ENCODE peak calls at places on chromosomes 11 and 22, in four cellular contexts. O is H9, X is IMR-90, Q is H1. T is an unnamed sample.

GRCh38 chr11:67118059-67118766 is 850 bp upstream of the KDM2A start:
- DNase-seq in O (peak; percentile 61), X (no peak), Q (peak; percentile 84), T (peak; percentile 57)

GRCh38 chr22:29706493-29706892 is 13.3 kb upstream of the CABP7 start:
- DNase-seq in O (peak; percentile 79), X (no peak), Q (no peak), T (peak; percentile 41)

GRCh38 chr11:75313457-75314272 is 37.8 kb downstream of the ARRB1 start:
- DNase-seq in O (no peak), X (peak; percentile 81), Q (no peak), T (peak; percentile 65)

GRCh38 chr22:22691716-22692701 is 47.6 kb downstream of the GGTLC2 start:
- DNase-seq in O (no peak), X (no peak), Q (no peak), T (no peak)

GRCh38 chr11:102448869-102449224 is 3.7 kb downstream of the TMEM123 start:
- DNase-seq in O (no peak), X (no peak), Q (no peak), T (no peak)

GRCh38 chr11:25776238-25776637 is 555.7 kb upstream of the ANO3 start:
- DNase-seq in O (no peak), X (no peak), Q (no peak), T (no peak)

GRCh38 chr11:68200639-68201038 is 12.5 kb downstream of the KMT5B start:
- DNase-seq in O (no peak), X (peak; percentile 81), Q (no peak), T (peak; percentile 21)

GRCh38 chr11:71527576-71528210 is 626 bp downstream of the KRTAP5-7 start:
- DNase-seq in O (no peak), X (no peak), Q (peak; percentile 30), T (no peak)

GRCh38 chr11:2534957-2535672 is 90.3 kb downstream of the KCNQ1 start:
- DNase-seq in O (no peak), X (no peak), Q (no peak), T (no peak)

GRCh38 chr11:45318516-45318915 is 32.4 kb upstream of the SYT13 start:
- DNase-seq in O (no peak), X (no peak), Q (no peak), T (no peak)

GRCh38 chr11:31636983-31637382 is 127.4 kb downstream of the ELP4 start:
- DNase-seq in O (no peak), X (no peak), Q (no peak), T (no peak)

GRCh38 chr22:20429254-20430100 is 8.1 kb downstream of the SCARF2 start:
- DNase-seq in O (peak; percentile 90), X (no peak), Q (peak; percentile 90), T (peak; percentile 77)

GRCh38 chr11:87421422-87421821 is 383.7 kb downstream of the TMEM135 start:
- DNase-seq in O (peak; percentile 72), X (peak; percentile 87), Q (peak; percentile 60), T (peak; percentile 94)

GRCh38 chr11:2655834-2656622 is 43.8 kb downstream of the KCNQ1OT1 start:
- DNase-seq in O (no peak), X (peak; percentile 51), Q (no peak), T (peak; percentile 23)

GRCh38 chr22:48944756-48945620 is 882.7 kb downstream of the BRD1 start:
- DNase-seq in O (peak; percentile 26), X (no peak), Q (peak; percentile 42), T (no peak)

GRCh38 chr22:44143596-44143995 is 37.1 kb upstream of the PARVG start:
- DNase-seq in O (no peak), X (no peak), Q (no peak), T (no peak)

GRCh38 chr22:44147036-44147645 is 33.6 kb upstream of the PARVG start:
- DNase-seq in O (no peak), X (no peak), Q (peak; percentile 57), T (no peak)

GRCh38 chr22:44146088-44146861 is 34.5 kb upstream of the PARVG start:
- DNase-seq in O (peak; percentile 56), X (no peak), Q (peak; percentile 72), T (peak; percentile 52)

GRCh38 chr22:44144046-44144569 is 36.6 kb upstream of the PARVG start:
- DNase-seq in O (no peak), X (no peak), Q (no peak), T (no peak)

GRCh38 chr22:44145544-44145943 is 35.2 kb upstream of the PARVG start:
- DNase-seq in O (no peak), X (no peak), Q (no peak), T (no peak)
- H4K5ac ChIP-seq in O (no peak overlapping the region), X (no peak overlapping the region), Q (peak overlapping the region; percentile 45), T (no peak overlapping the region)

GRCh38 chr22:37182949-37183245 is 5.2 kb downstream of the C1QTNF6 start:
- DNase-seq in O (no peak), X (no peak), Q (no peak), T (no peak)

GRCh38 chr22:37183432-37184379 is 4.3 kb downstream of the C1QTNF6 start:
- DNase-seq in O (no peak), X (no peak), Q (no peak), T (no peak)

GRCh38 chr22:37180531-37181231 is 7.4 kb downstream of the C1QTNF6 start:
- DNase-seq in O (no peak), X (no peak), Q (no peak), T (no peak)

GRCh38 chr22:37181681-37182080 is 6.4 kb downstream of the C1QTNF6 start:
- DNase-seq in O (no peak), X (no peak), Q (no peak), T (no peak)

DNA sequence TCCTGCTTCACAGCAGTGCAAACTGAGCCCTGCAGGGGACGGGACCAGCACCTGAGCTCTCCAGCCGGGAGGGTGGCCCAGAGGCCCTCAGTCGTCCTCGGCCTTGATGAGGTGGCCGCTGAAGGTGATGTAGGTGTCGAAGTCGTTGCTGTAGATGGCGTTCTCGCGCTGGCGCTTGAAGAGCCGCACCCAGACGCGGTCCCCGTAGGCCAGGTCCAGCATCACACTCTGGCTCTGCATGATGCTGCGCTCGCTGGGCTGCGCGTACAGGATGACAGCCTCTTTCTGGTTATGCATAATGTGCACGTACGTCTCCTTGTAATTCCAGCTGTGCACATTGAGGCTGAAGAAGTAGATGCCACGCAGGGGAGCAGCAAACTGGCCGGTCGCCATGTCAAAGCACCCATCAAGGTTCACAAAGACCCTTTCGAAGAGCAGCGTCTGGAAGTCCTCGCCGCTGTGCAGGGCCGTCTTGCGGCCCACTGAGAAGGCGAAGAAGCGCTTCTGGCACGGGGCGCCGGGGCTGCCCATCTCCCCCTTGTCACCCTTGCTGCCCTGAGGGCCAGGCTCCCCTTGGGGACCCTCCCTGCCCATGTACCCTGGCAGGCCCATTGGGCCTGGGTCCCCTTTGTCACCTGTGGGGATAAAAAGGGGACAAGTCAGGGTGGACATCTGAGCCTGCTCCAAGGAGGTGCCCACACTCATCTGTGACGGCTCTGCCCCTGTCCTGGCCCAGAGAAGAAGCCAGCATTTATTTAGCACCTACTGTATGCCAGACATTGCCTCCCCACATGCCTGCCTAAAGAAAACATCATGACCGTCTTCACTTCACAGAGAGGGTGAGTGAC is 5.7 kb downstream of the C1QTNF6 start:
- DNase-seq in O (no peak), X (no peak), Q (no peak), T (no peak)
- H4K5ac ChIP-seq in O (no peak overlapping the region), X (no peak overlapping the region), Q (no peak overlapping the region), T (no peak overlapping the region)

DNA sequence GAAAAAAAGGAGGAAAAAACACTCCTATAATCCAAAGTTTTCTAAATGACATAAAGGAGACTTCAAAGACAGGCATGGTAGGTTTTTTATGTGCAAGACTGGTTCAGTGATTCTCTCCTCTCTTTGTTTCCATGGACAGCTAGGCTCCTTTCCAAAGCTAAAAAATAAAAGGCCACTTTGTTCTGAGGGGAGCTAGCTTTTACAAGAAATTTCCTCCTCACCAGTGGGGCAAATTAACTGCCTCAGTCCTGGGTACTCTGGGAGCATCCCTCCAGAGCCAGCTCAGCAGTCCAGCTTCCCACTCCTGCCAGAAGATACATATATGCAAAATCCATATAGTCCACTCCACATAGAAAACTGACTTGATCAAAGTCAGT is 63.9 kb upstream of the FAM181B start:
- DNase-seq in O (no peak), X (no peak), Q (no peak), T (no peak)
- H4K5ac ChIP-seq in O (no peak overlapping the region), X (no peak overlapping the region), Q (no peak overlapping the region), T (no peak overlapping the region)

GRCh38 chr11:131667566-131667965 is 297.2 kb downstream of the NTM start:
- DNase-seq in O (no peak), X (no peak), Q (no peak), T (no peak)

GRCh38 chr11:131670876-131671275 is 300.5 kb downstream of the NTM start:
- DNase-seq in O (no peak), X (no peak), Q (no peak), T (no peak)

GRCh38 chr11:131666617-131667016 is 296.2 kb downstream of the NTM start:
- DNase-seq in O (no peak), X (peak; percentile 70), Q (no peak), T (no peak)

GRCh38 chr11:131671320-131671719 is 300.9 kb downstream of the NTM start:
- DNase-seq in O (no peak), X (no peak), Q (no peak), T (no peak)

GRCh38 chr11:131668867-131669780 is 298.7 kb downstream of the NTM start:
- DNase-seq in O (peak; percentile 77), X (peak; percentile 16), Q (peak; percentile 91), T (peak; percentile 81)
- H4K5ac ChIP-seq in O (no peak overlapping the region), X (no peak overlapping the region), Q (no peak overlapping the region), T (no peak overlapping the region)